ENCODE peak calls at places on chromosome 21, in six cellular contexts. One of them, this sample, is unnamed.

GRCh38 chr21:43827015-43827611 is 37.7 kb downstream of the RRP1 start:
- DNase-seq in left ventricle myocardium inferior: no peak
- DNase-seq in nephron progenitor cell: no peak
- DNase-seq in testis: no peak
- DNase-seq in GM12865: no peak
- DNase-seq in AG09309: peak
- DNase-seq in this sample: no peak

GRCh38 chr21:44874240-44874496 is 678 bp upstream of the PTTG1IP start:
- DNase-seq in AG09309: no peak
- DNase-seq in GM12865: no peak
- DNase-seq in testis: no peak
- DNase-seq in nephron progenitor cell: no peak
- DNase-seq in left ventricle myocardium inferior: no peak
- DNase-seq in this sample: peak

GRCh38 chr21:45235488-45235887 is 52.2 kb downstream of the POFUT2 start:
- DNase-seq in GM12865: no peak
- DNase-seq in AG09309: no peak
- DNase-seq in testis: no peak
- DNase-seq in nephron progenitor cell: no peak
- DNase-seq in left ventricle myocardium inferior: no peak
- DNase-seq in this sample: no peak

GRCh38 chr21:43687566-43688395 is 28.4 kb downstream of the RRP1B start:
- DNase-seq in AG09309: no peak
- DNase-seq in testis: no peak
- DNase-seq in GM12865: no peak
- DNase-seq in nephron progenitor cell: no peak
- DNase-seq in left ventricle myocardium inferior: no peak
- DNase-seq in this sample: no peak

GRCh38 chr21:38639782-38640750 is 141.8 kb upstream of the ERG start:
- DNase-seq in GM12865: no peak
- DNase-seq in testis: no peak
- DNase-seq in left ventricle myocardium inferior: no peak
- DNase-seq in nephron progenitor cell: no peak
- DNase-seq in AG09309: no peak
- DNase-seq in this sample: no peak

GRCh38 chr21:45855248-45855801 is 126.2 kb upstream of the COL6A1 start:
- DNase-seq in nephron progenitor cell: no peak
- DNase-seq in left ventricle myocardium inferior: no peak
- DNase-seq in testis: no peak
- DNase-seq in GM12865: no peak
- DNase-seq in AG09309: no peak
- DNase-seq in this sample: no peak

GRCh38 chr21:21464691-21465090 is 466.5 kb downstream of the NCAM2 start:
- DNase-seq in GM12865: no peak
- DNase-seq in testis: no peak
- DNase-seq in AG09309: no peak
- DNase-seq in nephron progenitor cell: no peak
- DNase-seq in left ventricle myocardium inferior: no peak
- DNase-seq in this sample: no peak

GRCh38 chr21:39114871-39115658 is 68.2 kb downstream of the PSMG1 start:
- DNase-seq in nephron progenitor cell: no peak
- DNase-seq in GM12865: no peak
- DNase-seq in AG09309: no peak
- DNase-seq in testis: no peak
- DNase-seq in left ventricle myocardium inferior: no peak
- DNase-seq in this sample: no peak

GRCh38 chr21:23101111-23101510 is 2102.9 kb downstream of the NCAM2 start:
- DNase-seq in AG09309: no peak
- DNase-seq in testis: no peak
- DNase-seq in nephron progenitor cell: no peak
- DNase-seq in GM12865: no peak
- DNase-seq in left ventricle myocardium inferior: no peak
- DNase-seq in this sample: no peak

GRCh38 chr21:43910460-43910859 is 45.4 kb downstream of the AGPAT3 start:
- DNase-seq in testis: no peak
- DNase-seq in AG09309: no peak
- DNase-seq in GM12865: no peak
- DNase-seq in left ventricle myocardium inferior: no peak
- DNase-seq in nephron progenitor cell: no peak
- DNase-seq in this sample: no peak

GRCh38 chr21:24367936-24368335 is 1239.3 kb downstream of the MRPL39 start:
- DNase-seq in testis: no peak
- DNase-seq in GM12865: no peak
- DNase-seq in AG09309: no peak
- DNase-seq in nephron progenitor cell: no peak
- DNase-seq in left ventricle myocardium inferior: no peak
- DNase-seq in this sample: no peak

GRCh38 chr21:41091561-41091960 is 76.4 kb upstream of the BACE2 start:
- DNase-seq in testis: no peak
- DNase-seq in AG09309: no peak
- DNase-seq in GM12865: no peak
- DNase-seq in left ventricle myocardium inferior: no peak
- DNase-seq in nephron progenitor cell: no peak
- DNase-seq in this sample: no peak

GRCh38 chr21:23986214-23986613 is 1621.1 kb downstream of the MRPL39 start:
- DNase-seq in left ventricle myocardium inferior: no peak
- DNase-seq in AG09309: no peak
- DNase-seq in testis: no peak
- DNase-seq in GM12865: no peak
- DNase-seq in nephron progenitor cell: no peak
- DNase-seq in this sample: no peak

DNA sequence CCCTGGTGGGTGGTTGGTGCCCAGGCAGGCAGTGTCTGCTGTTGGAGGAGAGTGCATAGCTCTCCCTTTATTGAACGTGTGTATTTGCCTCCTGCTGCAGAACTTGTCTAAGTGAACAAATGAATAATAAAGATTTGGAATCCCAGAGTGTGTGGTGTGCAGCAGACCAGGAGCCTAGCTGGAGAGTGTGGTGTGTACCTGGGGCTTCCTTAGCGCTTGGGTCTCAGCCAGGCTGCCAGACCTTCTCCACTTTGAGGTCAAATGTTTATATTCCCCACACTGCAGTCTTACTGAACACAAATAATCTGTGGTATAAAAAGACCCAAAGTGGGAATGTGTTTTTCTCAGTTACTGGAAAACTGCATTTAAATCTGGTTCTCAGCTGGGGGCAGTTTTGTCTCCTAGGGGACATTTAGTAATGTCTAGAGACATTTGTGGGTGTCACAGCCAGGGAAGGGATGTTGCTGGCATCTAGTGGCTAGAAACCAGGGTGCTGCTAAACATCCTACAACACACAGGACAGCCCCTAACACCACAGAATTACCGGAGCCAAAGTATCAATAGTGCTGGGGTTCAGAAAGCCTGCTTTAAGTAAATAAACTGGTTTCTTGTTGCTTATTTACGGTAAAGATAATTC is 23.6 kb downstream of the SLC37A1 start:
- DNase-seq in AG09309: no peak
- DNase-seq in left ventricle myocardium inferior: no peak
- DNase-seq in GM12865: peak
- DNase-seq in testis: no peak
- DNase-seq in nephron progenitor cell: no peak
- DNase-seq in this sample: no peak
- TF ChIP-seq CTCF in AG09309: peak
- TF ChIP-seq CTCF in left ventricle myocardium inferior: peak
- TF ChIP-seq CTCF in GM12865: peak
- TF ChIP-seq CTCF in testis: no peak
- TF ChIP-seq CTCF in nephron progenitor cell: peak
- TF ChIP-seq CTCF in this sample: peak

GRCh38 chr21:37219766-37220432 is 47.2 kb downstream of the VPS26C start:
- DNase-seq in AG09309: no peak
- DNase-seq in testis: peak
- DNase-seq in left ventricle myocardium inferior: no peak
- DNase-seq in nephron progenitor cell: no peak
- DNase-seq in GM12865: no peak
- DNase-seq in this sample: no peak

GRCh38 chr21:37223804-37224345 is 43.3 kb downstream of the VPS26C start:
- DNase-seq in left ventricle myocardium inferior: no peak
- DNase-seq in GM12865: no peak
- DNase-seq in nephron progenitor cell: no peak
- DNase-seq in AG09309: no peak
- DNase-seq in testis: peak
- DNase-seq in this sample: no peak

GRCh38 chr21:37220433-37220980 is 46.6 kb downstream of the VPS26C start:
- DNase-seq in GM12865: no peak
- DNase-seq in AG09309: no peak
- DNase-seq in testis: peak
- DNase-seq in left ventricle myocardium inferior: no peak
- DNase-seq in nephron progenitor cell: no peak
- DNase-seq in this sample: peak

GRCh38 chr21:37224861-37225260 is 42.3 kb downstream of the VPS26C start:
- DNase-seq in left ventricle myocardium inferior: no peak
- DNase-seq in GM12865: no peak
- DNase-seq in AG09309: no peak
- DNase-seq in nephron progenitor cell: no peak
- DNase-seq in testis: no peak
- DNase-seq in this sample: no peak

GRCh38 chr21:37220981-37221664 is 46.0 kb downstream of the VPS26C start:
- DNase-seq in testis: peak
- DNase-seq in GM12865: peak
- DNase-seq in nephron progenitor cell: peak
- DNase-seq in AG09309: peak
- DNase-seq in left ventricle myocardium inferior: peak
- DNase-seq in this sample: peak
- TF ChIP-seq CTCF in testis: peak
- TF ChIP-seq CTCF in GM12865: peak
- TF ChIP-seq CTCF in nephron progenitor cell: no peak
- TF ChIP-seq CTCF in AG09309: peak
- TF ChIP-seq CTCF in left ventricle myocardium inferior: peak
- TF ChIP-seq CTCF in this sample: peak

GRCh38 chr21:27477321-27477720 is 510.4 kb upstream of the ADAMTS5 start:
- DNase-seq in AG09309: no peak
- DNase-seq in GM12865: no peak
- DNase-seq in nephron progenitor cell: no peak
- DNase-seq in left ventricle myocardium inferior: no peak
- DNase-seq in testis: no peak
- DNase-seq in this sample: no peak
- TF ChIP-seq CTCF in AG09309: no peak
- TF ChIP-seq CTCF in GM12865: no peak
- TF ChIP-seq CTCF in nephron progenitor cell: no peak
- TF ChIP-seq CTCF in left ventricle myocardium inferior: no peak
- TF ChIP-seq CTCF in testis: no peak
- TF ChIP-seq CTCF in this sample: no peak

DNA sequence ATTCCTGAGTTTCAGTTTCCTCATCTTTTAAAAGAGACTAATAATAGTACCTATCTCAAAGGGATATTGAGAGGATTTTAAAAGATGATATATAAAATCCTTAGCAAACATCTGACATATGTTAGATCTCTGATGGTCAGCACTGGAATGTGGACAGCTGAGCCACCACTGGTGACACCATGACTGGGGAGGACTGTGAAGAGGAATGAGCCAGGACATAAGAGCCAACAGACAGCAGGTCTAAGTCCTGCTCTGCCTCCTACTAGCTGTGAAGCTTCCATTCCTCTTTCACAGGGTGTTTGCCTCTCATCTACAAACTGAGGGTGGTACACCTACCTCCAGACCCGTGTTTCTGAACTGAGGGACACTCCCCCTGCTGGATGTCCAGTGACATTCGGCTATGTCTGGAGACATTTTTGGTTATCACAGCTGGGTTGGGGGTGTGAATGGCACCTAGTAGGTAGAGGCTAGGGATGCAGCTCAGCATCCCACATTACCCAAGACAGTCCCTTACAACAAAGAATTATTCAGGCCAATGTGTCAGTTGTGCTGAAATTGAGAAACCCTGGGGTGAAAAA is 109.1 kb upstream of the OLIG2 start:
- DNase-seq in testis: no peak
- DNase-seq in GM12865: peak
- DNase-seq in left ventricle myocardium inferior: no peak
- DNase-seq in AG09309: no peak
- DNase-seq in nephron progenitor cell: no peak
- DNase-seq in this sample: no peak
- TF ChIP-seq CTCF in testis: no peak
- TF ChIP-seq CTCF in GM12865: peak
- TF ChIP-seq CTCF in left ventricle myocardium inferior: no peak
- TF ChIP-seq CTCF in AG09309: no peak
- TF ChIP-seq CTCF in nephron progenitor cell: no peak
- TF ChIP-seq CTCF in this sample: no peak

This sample was measured in GM10248.